ENCODE peak calls at places on chromosomes 11 and 22, in ten cellular contexts. M, P, E, Y, W, H, F, D, L and K are unnamed samples.

GRCh38 chr11:8248786-8249185 is 14.9 kb downstream of the LMO1 start:
- DNase-seq in M (no peak), P (no peak), E (no peak), Y (no peak), W (no peak), H (no peak), F (no peak), D (no peak), L (no peak), K (no peak)

GRCh38 chr11:122731500-122731913 is 76.0 kb downstream of the UBASH3B start:
- DNase-seq in M (no peak), P (no peak), E (no peak), Y (no peak), W (no peak), H (peak; percentile 55), F (peak; percentile 97), D (no peak), L (no peak), K (no peak)

GRCh38 chr11:125165111-125165663 is 636 bp downstream of the PKNOX2 start:
- DNase-seq in M (peak; percentile 44), P (peak; percentile 34), E (no peak), Y (peak; percentile 44), W (peak; percentile 54), H (peak; percentile 21), F (peak; percentile 24), D (peak; percentile 72), L (no peak), K (no peak)

GRCh38 chr11:82718307-82718706 is 15.4 kb downstream of the FAM181B start:
- DNase-seq in M (peak; percentile 39), P (peak; percentile 42), E (no peak), Y (no peak), W (no peak), H (peak; percentile 61), F (peak; percentile 49), D (no peak), L (no peak), K (peak; percentile 66)

GRCh38 chr11:36186340-36186739 is 102.9 kb downstream of the COMMD9 start:
- DNase-seq in M (no peak), P (no peak), E (peak; percentile 42), Y (no peak), W (no peak), H (no peak), F (peak; percentile 87), D (no peak), L (peak; percentile 20), K (no peak)

GRCh38 chr22:18968011-18968749 is 32.1 kb upstream of the PRODH start:
- DNase-seq in M (peak; percentile 51), P (peak; percentile 31), E (no peak), Y (no peak), W (no peak), H (no peak), F (peak; percentile 15), D (peak; percentile 60), L (no peak), K (no peak)

GRCh38 chr11:73143126-73143838 is 1.2 kb upstream of the FCHSD2 start:
- DNase-seq in M (no peak), P (peak; percentile 62), E (no peak), Y (no peak), W (no peak), H (no peak), F (peak; percentile 58), D (no peak), L (no peak), K (no peak)

GRCh38 chr11:129968611-129969419 is 33.8 kb downstream of the PRDM10 start:
- DNase-seq in M (no peak), P (no peak), E (no peak), Y (no peak), W (no peak), H (no peak), F (no peak), D (no peak), L (no peak), K (no peak)

GRCh38 chr11:75142714-75143419 is 8.0 kb upstream of the SLCO2B1 start:
- DNase-seq in M (peak; percentile 56), P (peak; percentile 77), E (no peak), Y (peak; percentile 44), W (peak; percentile 70), H (peak; percentile 93), F (peak; percentile 95), D (peak; percentile 87), L (peak; percentile 76), K (peak; percentile 98)

GRCh38 chr11:45107051-45107450 is 39.4 kb upstream of the PRDM11 start:
- DNase-seq in M (no peak), P (no peak), E (no peak), Y (no peak), W (no peak), H (no peak), F (no peak), D (no peak), L (no peak), K (no peak)

GRCh38 chr22:20155330-20156041 is 4.6 kb upstream of the CCDC188 start:
- DNase-seq in M (no peak), P (peak; percentile 46), E (no peak), Y (peak; percentile 38), W (no peak), H (no peak), F (no peak), D (peak; percentile 84), L (no peak), K (peak; percentile 81)

GRCh38 chr22:50115693-50116092 is 25.9 kb downstream of the MOV10L1 start:
- DNase-seq in M (peak; percentile 54), P (no peak), E (no peak), Y (no peak), W (no peak), H (no peak), F (peak; percentile 35), D (no peak), L (no peak), K (no peak)

GRCh38 chr22:24894998-24895397 is 51.5 kb downstream of the LHFPL7 start:
- DNase-seq in M (peak; percentile 62), P (peak; percentile 82), E (peak; percentile 84), Y (peak; percentile 88), W (peak; percentile 77), H (peak; percentile 28), F (no peak), D (peak; percentile 84), L (peak; percentile 41), K (peak; percentile 14)

GRCh38 chr22:33472462-33473344 is 414.5 kb upstream of the SYN3 start:
- DNase-seq in M (no peak), P (no peak), E (no peak), Y (no peak), W (no peak), H (no peak), F (peak; percentile 47), D (no peak), L (no peak), K (no peak)

GRCh38 chr11:86551286-86551685 is 121.1 kb downstream of the ME3 start:
- DNase-seq in M (no peak), P (peak; percentile 67), E (peak; percentile 48), Y (no peak), W (no peak), H (peak; percentile 40), F (peak; percentile 95), D (no peak), L (no peak), K (peak; percentile 52)
- TF ChIP-seq POLR2A in M (no peak), P (no peak), E (no peak), Y (no peak), W (no peak), H (no peak), F (no peak), D (peak; percentile 24), L (no peak), K (no peak)

GRCh38 chr11:1540074-1540473 is 32.0 kb downstream of the DUSP8 start:
- DNase-seq in M (no peak), P (no peak), E (no peak), Y (no peak), W (no peak), H (no peak), F (no peak), D (peak; percentile 9), L (no peak), K (no peak)
- TF ChIP-seq POLR2A in M (no peak), P (no peak), E (no peak), Y (no peak), W (no peak), H (no peak), F (no peak), D (no peak), L (no peak), K (no peak)

DNA sequence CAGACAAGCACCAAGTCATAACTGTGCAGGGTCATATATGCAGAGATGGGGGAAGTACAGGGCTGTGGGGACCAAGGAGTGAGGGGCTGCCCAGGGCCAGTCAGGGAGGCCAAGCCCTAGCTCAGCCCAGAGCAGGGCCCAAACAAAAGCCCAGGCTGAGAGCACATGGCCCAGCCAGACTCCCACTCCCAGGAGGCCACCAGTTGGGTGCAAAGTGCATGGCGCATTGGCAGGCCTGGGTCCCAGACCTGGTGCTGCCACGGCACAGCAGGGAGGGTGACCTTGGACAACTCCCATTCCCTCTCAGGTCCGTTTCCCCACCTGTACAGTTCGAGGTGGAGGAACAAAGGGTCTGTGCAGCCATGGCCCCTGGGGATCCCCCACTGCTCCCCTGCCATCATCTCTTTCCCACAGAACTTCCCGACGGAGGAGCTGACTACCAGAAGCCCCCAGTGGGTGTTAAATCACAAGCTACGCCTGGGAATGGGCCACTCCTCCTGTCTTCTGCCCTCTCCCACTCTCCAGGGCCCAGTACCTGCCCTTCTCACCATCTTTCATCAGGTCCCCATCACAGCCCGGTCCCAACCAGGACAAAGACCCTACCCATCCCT is 608 bp downstream of the NIPSNAP1 start:
- DNase-seq in M (no peak), P (peak; percentile 17), E (no peak), Y (no peak), W (peak; percentile 75), H (no peak), F (no peak), D (no peak), L (no peak), K (no peak)
- TF ChIP-seq POLR2A in M (no peak), P (no peak), E (no peak), Y (no peak), W (peak; percentile 78), H (no peak), F (no peak), D (no peak), L (no peak), K (no peak)

GRCh38 chr22:40238425-40239344 is 61.0 kb downstream of the TNRC6B start:
- DNase-seq in M (no peak), P (no peak), E (peak; percentile 48), Y (peak; percentile 33), W (no peak), H (peak; percentile 49), F (peak; percentile 74), D (no peak), L (no peak), K (peak; percentile 56)

GRCh38 chr22:40236131-40236665 is 58.5 kb downstream of the TNRC6B start:
- DNase-seq in M (no peak), P (no peak), E (no peak), Y (no peak), W (no peak), H (no peak), F (no peak), D (no peak), L (no peak), K (no peak)

GRCh38 chr22:40235418-40235817 is 57.7 kb downstream of the TNRC6B start:
- DNase-seq in M (no peak), P (no peak), E (no peak), Y (no peak), W (no peak), H (no peak), F (no peak), D (no peak), L (no peak), K (no peak)

GRCh38 chr22:40237788-40238424 is 60.2 kb downstream of the TNRC6B start:
- DNase-seq in M (no peak), P (no peak), E (no peak), Y (no peak), W (no peak), H (no peak), F (no peak), D (no peak), L (no peak), K (no peak)

GRCh38 chr22:40237241-40237640 is 59.5 kb downstream of the TNRC6B start:
- DNase-seq in M (no peak), P (no peak), E (no peak), Y (no peak), W (no peak), H (no peak), F (no peak), D (no peak), L (no peak), K (no peak)
- TF ChIP-seq POLR2A in M (no peak), P (no peak), E (no peak), Y (no peak), W (no peak), H (no peak), F (no peak), D (no peak), L (no peak), K (no peak)